ENCODE peak calls at places on chromosome 15, in ten cellular contexts. C, F, A, M, Z, O, K, X, N and B are unnamed samples.

GRCh38 chr15:80641384-80641783 is 53.7 kb upstream of the ABHD17C start:
- DNase-seq in C (no peak), F (no peak), A (no peak), M (no peak), Z (no peak), O (no peak), K (no peak), X (no peak), N (no peak), B (no peak)

GRCh38 chr15:50227076-50227475 is 38.5 kb downstream of the HDC start:
- DNase-seq in C (no peak), F (no peak), A (no peak), M (no peak), Z (no peak), O (no peak), K (no peak), X (no peak), N (no peak), B (no peak)

GRCh38 chr15:85500729-85501128 is 120.3 kb downstream of the AKAP13 start:
- DNase-seq in C (peak; percentile 26), F (peak; percentile 49), A (no peak), M (no peak), Z (no peak), O (no peak), K (no peak), X (no peak), N (no peak), B (peak; percentile 73)

GRCh38 chr15:63436872-63437375 is 55.3 kb upstream of the CA12 start:
- DNase-seq in C (peak; percentile 49), F (peak; percentile 77), A (peak; percentile 82), M (no peak), Z (peak; percentile 95), O (peak; percentile 81), K (peak; percentile 33), X (peak; percentile 33), N (peak; percentile 17), B (peak; percentile 66)

GRCh38 chr15:96544162-96544756 is 213.8 kb downstream of the NR2F2 start:
- DNase-seq in C (peak; percentile 23), F (no peak), A (no peak), M (no peak), Z (no peak), O (no peak), K (no peak), X (no peak), N (no peak), B (no peak)

GRCh38 chr15:62824111-62824737 is 218.3 kb upstream of the TPM1 start:
- DNase-seq in C (no peak), F (no peak), A (no peak), M (no peak), Z (no peak), O (no peak), K (no peak), X (no peak), N (no peak), B (no peak)

GRCh38 chr15:91302588-91303439 is 202.8 kb downstream of the SV2B start:
- DNase-seq in C (peak; percentile 66), F (no peak), A (peak; percentile 56), M (peak; percentile 66), Z (no peak), O (peak; percentile 8), K (no peak), X (peak; percentile 13), N (no peak), B (peak; percentile 39)

GRCh38 chr15:83322061-83322460 is 37.6 kb upstream of the BNC1 start:
- DNase-seq in C (no peak), F (no peak), A (no peak), M (no peak), Z (no peak), O (no peak), K (no peak), X (no peak), N (no peak), B (no peak)

GRCh38 chr15:42716626-42717025 is 20.3 kb downstream of the CDAN1 start:
- DNase-seq in C (no peak), F (no peak), A (peak; percentile 6), M (no peak), Z (no peak), O (no peak), K (no peak), X (no peak), N (no peak), B (no peak)

GRCh38 chr15:49895337-49896223 is 223.5 kb downstream of the ATP8B4 start:
- DNase-seq in C (peak; percentile 48), F (no peak), A (no peak), M (no peak), Z (no peak), O (no peak), K (no peak), X (no peak), N (no peak), B (no peak)

GRCh38 chr15:82750831-82751181 is 41.1 kb upstream of the AP3B2 start:
- DNase-seq in C (no peak), F (no peak), A (no peak), M (peak; percentile 71), Z (no peak), O (no peak), K (no peak), X (no peak), N (no peak), B (peak; percentile 32)

GRCh38 chr15:74628199-74628598 is 12.6 kb downstream of the CLK3 start:
- DNase-seq in C (no peak), F (no peak), A (no peak), M (no peak), Z (no peak), O (no peak), K (no peak), X (no peak), N (no peak), B (no peak)

GRCh38 chr15:66429117-66429516 is 42.4 kb downstream of the MAP2K1 start:
- DNase-seq in C (no peak), F (no peak), A (no peak), M (no peak), Z (no peak), O (no peak), K (no peak), X (no peak), N (no peak), B (no peak)

GRCh38 chr15:95799286-95800187 is 531.0 kb upstream of the NR2F2 start:
- DNase-seq in C (no peak), F (no peak), A (no peak), M (no peak), Z (no peak), O (no peak), K (no peak), X (no peak), N (no peak), B (no peak)

DNA sequence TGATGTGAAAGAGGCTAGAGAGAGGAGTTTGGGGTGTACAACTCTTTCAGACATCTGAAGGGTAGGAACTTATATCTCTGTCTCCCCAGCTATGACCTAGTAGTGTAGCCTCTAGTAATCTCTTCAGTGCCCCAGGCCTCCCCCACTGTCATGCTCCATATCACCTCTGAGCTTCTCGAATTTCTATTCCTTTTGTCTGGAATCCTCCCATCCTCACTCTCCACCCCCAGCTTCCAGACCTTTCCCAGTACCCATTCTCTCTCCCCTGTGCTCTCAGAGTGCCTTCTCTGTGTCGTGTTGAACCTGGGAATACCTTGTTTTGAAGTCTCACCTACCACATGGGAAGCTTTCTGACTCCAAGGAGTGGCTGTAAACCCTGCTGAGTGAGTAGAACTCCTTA is 3.6 kb upstream of the RBPMS2 start:
- DNase-seq in C (no peak), F (no peak), A (no peak), M (no peak), Z (no peak), O (no peak), K (no peak), X (no peak), N (no peak), B (no peak)
- H3K4me3 ChIP-seq in C (no peak overlapping the region), F (no peak overlapping the region), A (no peak overlapping the region), M (no peak overlapping the region), Z (no peak overlapping the region), O (no peak overlapping the region), K (no peak overlapping the region), X (no peak overlapping the region), N (no peak overlapping the region), B (no peak overlapping the region)

DNA sequence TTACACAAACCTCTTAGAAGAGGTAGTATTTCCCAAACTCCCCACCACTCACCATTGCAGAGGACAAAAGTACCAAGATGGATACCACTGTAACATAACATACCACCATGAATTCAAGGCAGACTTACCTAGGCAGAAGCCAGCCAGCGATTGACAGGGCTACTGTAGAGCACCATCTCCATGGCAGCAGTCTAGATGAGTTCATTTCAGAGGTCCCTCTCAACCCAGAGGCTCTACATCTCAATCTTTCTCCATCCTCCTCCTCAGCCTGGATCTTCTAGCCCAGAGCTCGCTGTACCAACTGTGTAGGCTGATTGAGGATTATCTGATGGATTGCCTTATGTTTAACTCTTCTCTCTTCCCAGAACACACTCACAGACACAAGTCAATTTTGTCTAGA is 2.0 kb upstream of the PLIN1 start:
- DNase-seq in C (no peak), F (no peak), A (no peak), M (no peak), Z (no peak), O (no peak), K (no peak), X (no peak), N (no peak), B (no peak)
- H3K27ac ChIP-seq in C (no peak overlapping the region), F (peak overlapping the region; percentile 56), A (no peak overlapping the region), M (no peak overlapping the region), Z (no peak overlapping the region), O (no peak overlapping the region), K (no peak overlapping the region), X (peak overlapping the region; percentile 74), N (peak overlapping the region; percentile 40), B (no peak overlapping the region)

GRCh38 chr15:59190291-59190690 is 16.4 kb upstream of the LDHAL6B start:
- DNase-seq in C (no peak), F (no peak), A (no peak), M (no peak), Z (peak; percentile 90), O (no peak), K (no peak), X (no peak), N (no peak), B (no peak)
- H3K36me3 ChIP-seq in C (peaks cover 54% of the 10 kb centered on the region), F (no peaks in the 10 kb centered on the region), A (no peaks in the 10 kb centered on the region), M (no peaks in the 10 kb centered on the region), Z (peaks cover 59% of the 10 kb centered on the region), O (no peaks in the 10 kb centered on the region), K (no peaks in the 10 kb centered on the region), X (no peaks in the 10 kb centered on the region), N (peaks cover 42% of the 10 kb centered on the region), B (no peaks in the 10 kb centered on the region)

GRCh38 chr15:67755264-67755663 is 70.0 kb upstream of the SKOR1 start:
- DNase-seq in C (no peak), F (no peak), A (no peak), M (no peak), Z (no peak), O (no peak), K (no peak), X (no peak), N (no peak), B (no peak)

GRCh38 chr15:67755936-67756335 is 69.4 kb upstream of the SKOR1 start:
- DNase-seq in C (no peak), F (no peak), A (no peak), M (no peak), Z (no peak), O (no peak), K (no peak), X (no peak), N (no peak), B (no peak)

GRCh38 chr15:67762610-67763368 is 62.5 kb upstream of the SKOR1 start:
- DNase-seq in C (no peak), F (no peak), A (no peak), M (peak; percentile 78), Z (no peak), O (no peak), K (no peak), X (no peak), N (no peak), B (no peak)

GRCh38 chr15:67761343-67761742 is 64.0 kb upstream of the SKOR1 start:
- DNase-seq in C (no peak), F (no peak), A (no peak), M (peak; percentile 52), Z (no peak), O (peak; percentile 8), K (no peak), X (no peak), N (no peak), B (no peak)

GRCh38 chr15:67758610-67759300 is 66.6 kb upstream of the SKOR1 start:
- DNase-seq in C (no peak), F (no peak), A (no peak), M (no peak), Z (no peak), O (no peak), K (no peak), X (no peak), N (no peak), B (no peak)
- H3K4me3 ChIP-seq in C (no peak overlapping the region), F (no peak overlapping the region), A (no peak overlapping the region), M (no peak overlapping the region), Z (no peak overlapping the region), O (no peak overlapping the region), K (no peak overlapping the region), X (no peak overlapping the region), N (no peak overlapping the region), B (no peak overlapping the region)